ENCODE peak calls at places on chromosomes 3 and 15, in four cellular contexts. E is mammary epithelial cell, K is iPS DF 19.7, H is tibial artery. F is an unnamed sample.

GRCh38 chr3:18207232-18207631 is 217.9 kb downstream of the SATB1 start:
- DNase-seq in E (no peak), K (no peak), H (no peak), F (no peak)

GRCh38 chr15:83999396-84000120 is 236.0 kb upstream of the GOLGA6L4 start:
- DNase-seq in E (peak), K (no peak), H (no peak), F (peak)

GRCh38 chr15:47652213-47652852 is 65.0 kb upstream of the SEMA6D start:
- DNase-seq in E (no peak), K (no peak), H (no peak), F (no peak)

GRCh38 chr3:133928136-133928893 is 32.6 kb upstream of the RAB6B start:
- DNase-seq in E (no peak), K (no peak), H (peak), F (no peak)

GRCh38 chr15:80679167-80679804 is 15.8 kb upstream of the ABHD17C start:
- DNase-seq in E (peak), K (no peak), H (no peak), F (peak)

GRCh38 chr3:118907909-118908308 is 126.7 kb downstream of the IGSF11 start:
- DNase-seq in E (no peak), K (no peak), H (no peak), F (no peak)

GRCh38 chr3:172256101-172256687 is 192.1 kb downstream of the GHSR start:
- DNase-seq in E (no peak), K (no peak), H (peak), F (no peak)

GRCh38 chr3:100546020-100546744 is 53.8 kb downstream of the TMEM45A start:
- DNase-seq in E (peak), K (no peak), H (no peak), F (no peak)

GRCh38 chr3:37993067-37993809 is 2.7 kb downstream of the VILL start:
- DNase-seq in E (no peak), K (no peak), H (peak), F (no peak)

GRCh38 chr3:25785826-25786225 is 2.6 kb upstream of the NGLY1 start:
- DNase-seq in E (peak), K (no peak), H (no peak), F (no peak)

GRCh38 chr3:124611520-124611919 is 118.7 kb upstream of the UMPS start:
- DNase-seq in E (no peak), K (no peak), H (no peak), F (no peak)

GRCh38 chr3:167653750-167654149 is at the start of gene WDR49:
- DNase-seq in E (no peak), K (peak), H (no peak), F (no peak)

GRCh38 chr15:23857028-23857641 is 170.0 kb upstream of the NDN start:
- DNase-seq in E (no peak), K (no peak), H (no peak), F (no peak)

GRCh38 chr3:132211896-132212295 is 105.3 kb upstream of the ACP3 start:
- DNase-seq in E (no peak), K (no peak), H (no peak), F (no peak)

F was measured in epithelial cell of prostate.